ENCODE peak calls at places on chromosomes 12 and 14, in seven cellular contexts. One of them, this sample, is unnamed. For H3K4me1, the result is how much of the 10 kb centered on the place peaks cover.

GRCh38 chr14:51552768-51553426 is 98.8 kb upstream of the FRMD6 start:
- DNase-seq in Caco-2: no peak
- DNase-seq in pancreas: no peak
- DNase-seq in spleen: no peak
- DNase-seq in right cardiac atrium: no peak
- DNase-seq in thoracic aorta: no peak
- DNase-seq in PC-9: no peak
- DNase-seq in this sample: no peak

GRCh38 chr14:80003138-80003537 is 208.2 kb downstream of the DIO2 start:
- DNase-seq in right cardiac atrium: no peak
- DNase-seq in PC-9: peak
- DNase-seq in Caco-2: peak
- DNase-seq in spleen: no peak
- DNase-seq in thoracic aorta: no peak
- DNase-seq in pancreas: no peak
- DNase-seq in this sample: no peak

GRCh38 chr14:64790478-64790877 is 86.3 kb downstream of the PLEKHG3 start:
- DNase-seq in right cardiac atrium: no peak
- DNase-seq in Caco-2: no peak
- DNase-seq in thoracic aorta: no peak
- DNase-seq in PC-9: no peak
- DNase-seq in pancreas: no peak
- DNase-seq in spleen: no peak
- DNase-seq in this sample: no peak

GRCh38 chr12:28222081-28222700 is 31.9 kb downstream of the CCDC91 start:
- DNase-seq in right cardiac atrium: no peak
- DNase-seq in thoracic aorta: no peak
- DNase-seq in pancreas: no peak
- DNase-seq in Caco-2: no peak
- DNase-seq in spleen: no peak
- DNase-seq in PC-9: no peak
- DNase-seq in this sample: no peak

GRCh38 chr14:56474419-56475022 is 105.1 kb upstream of the TMEM260 start:
- DNase-seq in Caco-2: peak
- DNase-seq in spleen: no peak
- DNase-seq in right cardiac atrium: no peak
- DNase-seq in PC-9: peak
- DNase-seq in thoracic aorta: no peak
- DNase-seq in pancreas: no peak
- DNase-seq in this sample: no peak

GRCh38 chr14:19771895-19772430 is 1.3 kb upstream of the OR4M1 start:
- DNase-seq in Caco-2: no peak
- DNase-seq in thoracic aorta: no peak
- DNase-seq in spleen: no peak
- DNase-seq in PC-9: no peak
- DNase-seq in pancreas: no peak
- DNase-seq in right cardiac atrium: no peak
- DNase-seq in this sample: no peak

GRCh38 chr14:32201816-32202467 is at the start of gene RNU6-7:
- DNase-seq in spleen: peak
- DNase-seq in Caco-2: peak
- DNase-seq in thoracic aorta: no peak
- DNase-seq in right cardiac atrium: peak
- DNase-seq in pancreas: no peak
- DNase-seq in PC-9: peak
- DNase-seq in this sample: no peak

GRCh38 chr14:60981626-60982455 is 796 bp downstream of the SLC38A6 start:
- DNase-seq in PC-9: peak
- DNase-seq in thoracic aorta: no peak
- DNase-seq in spleen: no peak
- DNase-seq in right cardiac atrium: no peak
- DNase-seq in Caco-2: peak
- DNase-seq in pancreas: no peak
- DNase-seq in this sample: no peak

GRCh38 chr12:64621257-64621942 is 11.1 kb downstream of the RASSF3 start:
- DNase-seq in Caco-2: no peak
- DNase-seq in pancreas: no peak
- DNase-seq in spleen: no peak
- DNase-seq in thoracic aorta: no peak
- DNase-seq in PC-9: no peak
- DNase-seq in right cardiac atrium: no peak
- DNase-seq in this sample: no peak

GRCh38 chr12:51819851-51820720 is 28.4 kb downstream of the FIGNL2 start:
- DNase-seq in pancreas: no peak
- DNase-seq in Caco-2: no peak
- DNase-seq in right cardiac atrium: peak
- DNase-seq in PC-9: no peak
- DNase-seq in thoracic aorta: no peak
- DNase-seq in spleen: no peak
- DNase-seq in this sample: no peak

GRCh38 chr14:99753225-99754140 is 39.7 kb upstream of the EML1 start:
- DNase-seq in thoracic aorta: no peak
- DNase-seq in PC-9: no peak
- DNase-seq in right cardiac atrium: no peak
- DNase-seq in Caco-2: no peak
- DNase-seq in pancreas: no peak
- DNase-seq in spleen: no peak
- DNase-seq in this sample: no peak

GRCh38 chr12:66648336-66648735 is 30.5 kb downstream of the GRIP1 start:
- DNase-seq in spleen: no peak
- DNase-seq in pancreas: no peak
- DNase-seq in Caco-2: no peak
- DNase-seq in thoracic aorta: no peak
- DNase-seq in PC-9: no peak
- DNase-seq in right cardiac atrium: no peak
- DNase-seq in this sample: no peak

GRCh38 chr12:130686511-130686981 is 29.6 kb downstream of the RIMBP2 start:
- DNase-seq in pancreas: no peak
- DNase-seq in Caco-2: no peak
- DNase-seq in right cardiac atrium: no peak
- DNase-seq in PC-9: no peak
- DNase-seq in thoracic aorta: no peak
- DNase-seq in spleen: peak
- DNase-seq in this sample: no peak

GRCh38 chr12:101490286-101490920 is 15.3 kb downstream of the SPIC start:
- DNase-seq in spleen: no peak
- DNase-seq in thoracic aorta: no peak
- DNase-seq in right cardiac atrium: no peak
- DNase-seq in pancreas: peak
- DNase-seq in Caco-2: peak
- DNase-seq in PC-9: no peak
- DNase-seq in this sample: no peak

GRCh38 chr12:6791931-6792520 is 2.7 kb downstream of the CD4 start:
- DNase-seq in PC-9: no peak
- DNase-seq in right cardiac atrium: no peak
- DNase-seq in pancreas: no peak
- DNase-seq in Caco-2: no peak
- DNase-seq in spleen: no peak
- DNase-seq in thoracic aorta: no peak
- DNase-seq in this sample: no peak

GRCh38 chr12:133135747-133136146 is 5.3 kb downstream of the ZNF10 start:
- DNase-seq in thoracic aorta: no peak
- DNase-seq in PC-9: no peak
- DNase-seq in spleen: no peak
- DNase-seq in pancreas: no peak
- DNase-seq in Caco-2: no peak
- DNase-seq in right cardiac atrium: no peak
- DNase-seq in this sample: no peak

GRCh38 chr14:103393078-103393477 is 7.9 kb downstream of the MARK3 start:
- DNase-seq in thoracic aorta: no peak
- DNase-seq in pancreas: no peak
- DNase-seq in PC-9: no peak
- DNase-seq in Caco-2: no peak
- DNase-seq in spleen: no peak
- DNase-seq in right cardiac atrium: no peak
- DNase-seq in this sample: no peak

GRCh38 chr14:103392106-103392505 is 6.9 kb downstream of the MARK3 start:
- DNase-seq in PC-9: no peak
- DNase-seq in Caco-2: no peak
- DNase-seq in thoracic aorta: no peak
- DNase-seq in right cardiac atrium: no peak
- DNase-seq in pancreas: no peak
- DNase-seq in spleen: no peak
- DNase-seq in this sample: no peak

GRCh38 chr14:103393687-103394626 is 8.7 kb downstream of the MARK3 start:
- DNase-seq in thoracic aorta: no peak
- DNase-seq in Caco-2: no peak
- DNase-seq in right cardiac atrium: no peak
- DNase-seq in pancreas: no peak
- DNase-seq in PC-9: no peak
- DNase-seq in spleen: no peak
- DNase-seq in this sample: no peak

GRCh38 chr14:103391048-103391447 is 5.8 kb downstream of the MARK3 start:
- DNase-seq in spleen: no peak
- DNase-seq in pancreas: no peak
- DNase-seq in Caco-2: peak
- DNase-seq in PC-9: peak
- DNase-seq in right cardiac atrium: no peak
- DNase-seq in thoracic aorta: no peak
- DNase-seq in this sample: no peak

GRCh38 chr14:103392572-103392971 is 7.4 kb downstream of the MARK3 start:
- DNase-seq in PC-9: no peak
- DNase-seq in right cardiac atrium: no peak
- DNase-seq in Caco-2: no peak
- DNase-seq in pancreas: no peak
- DNase-seq in thoracic aorta: no peak
- DNase-seq in spleen: no peak
- DNase-seq in this sample: no peak
- H3K4me1 ChIP-seq in PC-9: half or more
- H3K4me1 ChIP-seq in right cardiac atrium: under half
- H3K4me1 ChIP-seq in Caco-2: under half
- H3K4me1 ChIP-seq in pancreas: half or more
- H3K4me1 ChIP-seq in thoracic aorta: half or more
- H3K4me1 ChIP-seq in spleen: half or more
- H3K4me1 ChIP-seq in this sample: half or more

GRCh38 chr12:113533842-113534375 is 62.2 kb upstream of the LHX5 start:
- DNase-seq in pancreas: no peak
- DNase-seq in right cardiac atrium: no peak
- DNase-seq in Caco-2: no peak
- DNase-seq in thoracic aorta: no peak
- DNase-seq in PC-9: no peak
- DNase-seq in spleen: no peak
- DNase-seq in this sample: no peak
- H3K4me1 ChIP-seq in pancreas: under half
- H3K4me1 ChIP-seq in right cardiac atrium: under half
- H3K4me1 ChIP-seq in Caco-2: under half
- H3K4me1 ChIP-seq in thoracic aorta: under half
- H3K4me1 ChIP-seq in PC-9: under half
- H3K4me1 ChIP-seq in spleen: under half
- H3K4me1 ChIP-seq in this sample: under half

DNA sequence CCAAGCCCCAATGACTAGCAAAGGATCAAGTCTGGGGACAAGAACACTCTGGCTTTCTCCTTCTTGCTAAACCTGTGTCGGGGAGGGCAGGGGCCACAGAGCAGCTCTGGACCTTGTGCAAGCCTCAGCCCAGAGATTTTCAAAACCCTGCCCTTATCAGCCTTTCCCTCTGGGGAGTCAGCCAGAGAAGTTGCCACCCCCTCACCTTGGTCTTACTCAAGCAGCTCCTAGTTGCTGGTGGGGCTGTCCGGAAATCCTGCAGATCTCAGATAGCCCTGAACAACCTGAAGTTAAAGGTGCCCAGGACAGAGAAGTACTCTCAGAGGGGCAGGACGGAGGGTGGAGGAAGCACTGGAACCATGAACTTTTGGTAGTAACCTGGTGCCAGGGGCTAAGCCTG is 1.1 kb downstream of the HVCN1 start:
- DNase-seq in thoracic aorta: no peak
- DNase-seq in pancreas: no peak
- DNase-seq in right cardiac atrium: no peak
- DNase-seq in PC-9: no peak
- DNase-seq in Caco-2: no peak
- DNase-seq in spleen: peak
- DNase-seq in this sample: no peak
- H3K4me1 ChIP-seq in thoracic aorta: under half
- H3K4me1 ChIP-seq in pancreas: under half
- H3K4me1 ChIP-seq in right cardiac atrium: under half
- H3K4me1 ChIP-seq in PC-9: under half
- H3K4me1 ChIP-seq in Caco-2: under half
- H3K4me1 ChIP-seq in spleen: half or more
- H3K4me1 ChIP-seq in this sample: under half

DNA sequence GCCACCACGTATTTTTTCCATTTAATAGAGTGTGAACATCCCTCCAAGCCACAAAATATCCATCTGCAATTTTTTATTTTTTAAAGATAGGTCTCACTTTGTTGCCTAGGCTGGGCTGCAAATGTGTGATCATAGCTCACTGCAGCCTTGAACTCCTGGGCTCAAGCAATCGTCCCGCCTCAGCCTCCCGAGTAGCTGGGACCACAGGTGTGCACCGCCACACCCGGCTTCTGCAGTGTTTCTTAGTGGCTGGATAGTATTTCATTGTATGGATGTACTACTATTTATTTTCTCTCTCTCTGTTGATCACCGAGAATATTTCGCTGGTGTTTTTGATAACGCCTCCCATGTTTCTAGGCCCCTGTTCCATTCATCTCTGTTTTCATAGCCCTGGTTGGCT is 17.5 kb downstream of the MLXIP start:
- DNase-seq in spleen: no peak
- DNase-seq in right cardiac atrium: no peak
- DNase-seq in pancreas: no peak
- DNase-seq in thoracic aorta: no peak
- DNase-seq in Caco-2: no peak
- DNase-seq in PC-9: no peak
- DNase-seq in this sample: no peak
- H3K4me1 ChIP-seq in spleen: half or more
- H3K4me1 ChIP-seq in right cardiac atrium: under half
- H3K4me1 ChIP-seq in pancreas: half or more
- H3K4me1 ChIP-seq in thoracic aorta: half or more
- H3K4me1 ChIP-seq in Caco-2: under half
- H3K4me1 ChIP-seq in PC-9: under half
- H3K4me1 ChIP-seq in this sample: half or more

GRCh38 chr12:120235369-120236123 is 30.0 kb downstream of the PXN start:
- DNase-seq in PC-9: no peak
- DNase-seq in spleen: no peak
- DNase-seq in pancreas: no peak
- DNase-seq in Caco-2: no peak
- DNase-seq in thoracic aorta: no peak
- DNase-seq in right cardiac atrium: no peak
- DNase-seq in this sample: no peak
- H3K4me1 ChIP-seq in PC-9: half or more
- H3K4me1 ChIP-seq in spleen: half or more
- H3K4me1 ChIP-seq in pancreas: under half
- H3K4me1 ChIP-seq in Caco-2: half or more
- H3K4me1 ChIP-seq in thoracic aorta: half or more
- H3K4me1 ChIP-seq in right cardiac atrium: half or more
- H3K4me1 ChIP-seq in this sample: half or more

This sample was measured in esophagus squamous epithelium.